ENCODE peak calls at places on chromosomes 13 and 19, in five cellular contexts. K is T-helper 1 cell; U is T-cell; L is amniotic stem cell; X is CD8-positive, alpha-beta memory T cell. P is an unnamed sample.

GRCh38 chr19:10517760-10518443 is 655 bp upstream of the S1PR5 start:
- DNase-seq in K (no peak), U (no peak), L (no peak), X (peak), P (no peak)

GRCh38 chr19:43511324-43511723 is 6.8 kb upstream of the PHLDB3 start:
- DNase-seq in K (no peak), U (no peak), L (no peak), X (no peak), P (no peak)

GRCh38 chr19:2309734-2310362 is 1.9 kb upstream of the LINGO3 start:
- DNase-seq in K (no peak), U (no peak), L (no peak), X (no peak), P (no peak)

GRCh38 chr13:29849071-29849541 is 1.3 kb downstream of the UBL3 start:
- DNase-seq in K (no peak), U (peak), L (no peak), X (peak), P (no peak)

GRCh38 chr19:50368649-50369570 is 3.5 kb upstream of the NAPSA start:
- DNase-seq in K (peak), U (peak), L (peak), X (peak), P (peak)

GRCh38 chr19:15101479-15102082 is 5.6 kb upstream of the SYDE1 start:
- DNase-seq in K (no peak), U (peak), L (peak), X (peak), P (no peak)

GRCh38 chr13:25872871-25873607 is 178.8 kb downstream of the SHISA2 start:
- DNase-seq in K (no peak), U (no peak), L (no peak), X (no peak), P (no peak)

GRCh38 chr13:65719831-65720230 is 1510.3 kb downstream of the PCDH9 start:
- DNase-seq in K (no peak), U (no peak), L (no peak), X (no peak), P (no peak)

GRCh38 chr13:84126671-84127171 is 244.4 kb upstream of the SLITRK1 start:
- DNase-seq in K (no peak), U (peak), L (no peak), X (no peak), P (no peak)